ENCODE peak calls at places on chromosome 9, in eight cellular contexts. One of them, this sample, is unnamed.

GRCh38 chr9:546797-547223 is 294.7 kb upstream of the DMRT1 start:
- DNase-seq in suprapubic skin: no peak
- DNase-seq in EL: peak
- DNase-seq in lung: no peak
- DNase-seq in psoas muscle: no peak
- DNase-seq in stimulated activated CD8-positive, alpha-beta memory T cell treated with anti-CD3 and anti-CD28 coated beads, Interleukin-12 subunit alpha, Interleukin-12 subunit beta, amount 100 ng/mL, for 1 hour: no peak
- DNase-seq in DMS153: no peak
- DNase-seq in neural crest cell: no peak
- DNase-seq in this sample: peak

GRCh38 chr9:112894031-112894430 is 3.4 kb upstream of the SLC46A2 start:
- DNase-seq in psoas muscle: no peak
- DNase-seq in suprapubic skin: no peak
- DNase-seq in DMS153: no peak
- DNase-seq in stimulated activated CD8-positive, alpha-beta memory T cell treated with anti-CD3 and anti-CD28 coated beads, Interleukin-12 subunit alpha, Interleukin-12 subunit beta, amount 100 ng/mL, for 1 hour: no peak
- DNase-seq in EL: no peak
- DNase-seq in lung: no peak
- DNase-seq in neural crest cell: no peak
- DNase-seq in this sample: no peak

GRCh38 chr9:109286981-109287380 is 33.9 kb downstream of the EPB41L4B start:
- DNase-seq in EL: peak
- DNase-seq in neural crest cell: no peak
- DNase-seq in DMS153: no peak
- DNase-seq in lung: no peak
- DNase-seq in suprapubic skin: no peak
- DNase-seq in psoas muscle: peak
- DNase-seq in stimulated activated CD8-positive, alpha-beta memory T cell treated with anti-CD3 and anti-CD28 coated beads, Interleukin-12 subunit alpha, Interleukin-12 subunit beta, amount 100 ng/mL, for 1 hour: no peak
- DNase-seq in this sample: no peak

GRCh38 chr9:79360387-79361347 is 211.1 kb upstream of the TLE4 start:
- DNase-seq in suprapubic skin: no peak
- DNase-seq in psoas muscle: no peak
- DNase-seq in stimulated activated CD8-positive, alpha-beta memory T cell treated with anti-CD3 and anti-CD28 coated beads, Interleukin-12 subunit alpha, Interleukin-12 subunit beta, amount 100 ng/mL, for 1 hour: no peak
- DNase-seq in EL: peak
- DNase-seq in DMS153: no peak
- DNase-seq in neural crest cell: no peak
- DNase-seq in lung: no peak
- DNase-seq in this sample: no peak

GRCh38 chr9:117917873-117918272 is 213.7 kb downstream of the TLR4 start:
- DNase-seq in stimulated activated CD8-positive, alpha-beta memory T cell treated with anti-CD3 and anti-CD28 coated beads, Interleukin-12 subunit alpha, Interleukin-12 subunit beta, amount 100 ng/mL, for 1 hour: no peak
- DNase-seq in lung: no peak
- DNase-seq in suprapubic skin: no peak
- DNase-seq in EL: no peak
- DNase-seq in DMS153: peak
- DNase-seq in psoas muscle: no peak
- DNase-seq in neural crest cell: no peak
- DNase-seq in this sample: no peak

GRCh38 chr9:33468797-33469621 is 4.7 kb downstream of the NOL6 start:
- DNase-seq in suprapubic skin: peak
- DNase-seq in psoas muscle: peak
- DNase-seq in neural crest cell: no peak
- DNase-seq in stimulated activated CD8-positive, alpha-beta memory T cell treated with anti-CD3 and anti-CD28 coated beads, Interleukin-12 subunit alpha, Interleukin-12 subunit beta, amount 100 ng/mL, for 1 hour: no peak
- DNase-seq in lung: no peak
- DNase-seq in EL: no peak
- DNase-seq in DMS153: no peak
- DNase-seq in this sample: no peak

GRCh38 chr9:76240578-76240977 is 153.6 kb downstream of the RFK start:
- DNase-seq in suprapubic skin: no peak
- DNase-seq in stimulated activated CD8-positive, alpha-beta memory T cell treated with anti-CD3 and anti-CD28 coated beads, Interleukin-12 subunit alpha, Interleukin-12 subunit beta, amount 100 ng/mL, for 1 hour: no peak
- DNase-seq in psoas muscle: no peak
- DNase-seq in EL: no peak
- DNase-seq in neural crest cell: no peak
- DNase-seq in DMS153: no peak
- DNase-seq in lung: no peak
- DNase-seq in this sample: no peak

GRCh38 chr9:84368593-84368992 is 28.0 kb upstream of the SLC28A3 start:
- DNase-seq in DMS153: no peak
- DNase-seq in EL: no peak
- DNase-seq in neural crest cell: no peak
- DNase-seq in suprapubic skin: no peak
- DNase-seq in stimulated activated CD8-positive, alpha-beta memory T cell treated with anti-CD3 and anti-CD28 coated beads, Interleukin-12 subunit alpha, Interleukin-12 subunit beta, amount 100 ng/mL, for 1 hour: no peak
- DNase-seq in psoas muscle: no peak
- DNase-seq in lung: no peak
- DNase-seq in this sample: no peak

GRCh38 chr9:33263936-33264472 is 504 bp downstream of the BAG1 start:
- DNase-seq in DMS153: no peak
- DNase-seq in stimulated activated CD8-positive, alpha-beta memory T cell treated with anti-CD3 and anti-CD28 coated beads, Interleukin-12 subunit alpha, Interleukin-12 subunit beta, amount 100 ng/mL, for 1 hour: no peak
- DNase-seq in lung: peak
- DNase-seq in neural crest cell: peak
- DNase-seq in psoas muscle: peak
- DNase-seq in EL: peak
- DNase-seq in suprapubic skin: peak
- DNase-seq in this sample: peak

GRCh38 chr9:97388721-97389238 is 23.1 kb upstream of the TDRD7 start:
- DNase-seq in suprapubic skin: no peak
- DNase-seq in EL: peak
- DNase-seq in DMS153: no peak
- DNase-seq in lung: no peak
- DNase-seq in neural crest cell: no peak
- DNase-seq in stimulated activated CD8-positive, alpha-beta memory T cell treated with anti-CD3 and anti-CD28 coated beads, Interleukin-12 subunit alpha, Interleukin-12 subunit beta, amount 100 ng/mL, for 1 hour: no peak
- DNase-seq in psoas muscle: no peak
- DNase-seq in this sample: no peak

This sample was measured in globus pallidus.